ENCODE peak calls at places on chromosomes 13 and 19, in six cellular contexts. C is Calu3; E is stimulated activated CD4-positive, alpha-beta T cell treated with anti-CD3 and anti-CD28 coated beads, Interleukin-2, amount 100 ng/mL, for 48 hours; U is HFFc6; W is NCI-H524; Z is Panc1. F is an unnamed sample.

GRCh38 chr13:46575321-46575721 is 22.4 kb downstream of the LRCH1 start:
- DNase-seq in C (no peak), E (no peak), U (no peak), W (peak), Z (no peak), F (peak)

GRCh38 chr19:50486823-50487515 is 10.3 kb upstream of the GARIN5A start:
- DNase-seq in C (peak), E (peak), U (peak), W (peak), Z (no peak), F (no peak)

GRCh38 chr13:35988648-35989081 is 142.5 kb downstream of the DCLK1 start:
- DNase-seq in C (no peak), E (no peak), U (peak), W (no peak), Z (no peak), F (no peak)

GRCh38 chr19:40672038-40672437 is 18.4 kb downstream of the NUMBL start:
- DNase-seq in C (no peak), E (no peak), U (no peak), W (no peak), Z (no peak), F (no peak)

GRCh38 chr13:30864352-30865130 is 41.5 kb upstream of the MEDAG start:
- DNase-seq in C (no peak), E (no peak), U (peak), W (peak), Z (no peak), F (no peak)

GRCh38 chr19:4575267-4575793 is 15.8 kb upstream of the SEMA6B start:
- DNase-seq in C (peak), E (no peak), U (peak), W (no peak), Z (no peak), F (peak)

GRCh38 chr19:14375055-14375581 is 6.1 kb upstream of the ADGRE5 start:
- DNase-seq in C (no peak), E (no peak), U (no peak), W (no peak), Z (no peak), F (no peak)

GRCh38 chr19:51739466-51740213 is 12.0 kb downstream of the FPR1 start:
- DNase-seq in C (no peak), E (no peak), U (no peak), W (no peak), Z (no peak), F (no peak)

F was measured in AG08396.